ENCODE peak calls at places on chromosome 7, in ten cellular contexts. O is spleen, W is uterus, T is suprapubic skin, K is stromal cell of bone marrow, V is brain microvascular endothelial cell, I is hypothalamus, C is choroid plexus epithelial cell, J is adipocyte, P is left colon. N is an unnamed sample.

GRCh38 chr7:100826546-100827329 is 585 bp downstream of the EPHB4 start:
- DNase-seq in O (no peak), W (peak; percentile 51), T (no peak), K (no peak), V (peak; percentile 7), I (no peak), C (no peak), J (peak; percentile 53), P (no peak), N (peak; percentile 38)

GRCh38 chr7:143177374-143178119 is 5.7 kb upstream of the TAS2R39 start:
- DNase-seq in O (no peak), W (no peak), T (no peak), K (no peak), V (no peak), I (no peak), C (no peak), J (no peak), P (no peak), N (no peak)

GRCh38 chr7:81499262-81500116 is 270.4 kb downstream of the HGF start:
- DNase-seq in O (no peak), W (peak; percentile 52), T (no peak), K (peak; percentile 79), V (peak; percentile 72), I (no peak), C (peak; percentile 93), J (peak; percentile 89), P (no peak), N (peak; percentile 52)

GRCh38 chr7:89623018-89623672 is 531.1 kb upstream of the STEAP1 start:
- DNase-seq in O (no peak), W (no peak), T (no peak), K (peak; percentile 6), V (peak; percentile 6), I (no peak), C (peak; percentile 65), J (peak; percentile 64), P (no peak), N (peak; percentile 35)

GRCh38 chr7:104089622-104090021 is 100.2 kb upstream of the RELN start:
- DNase-seq in O (no peak), W (no peak), T (no peak), K (no peak), V (no peak), I (no peak), C (no peak), J (no peak), P (no peak), N (no peak)

GRCh38 chr7:7707756-7708310 is 10.6 kb downstream of the RPA3 start:
- DNase-seq in O (no peak), W (no peak), T (no peak), K (no peak), V (peak; percentile 50), I (no peak), C (peak; percentile 71), J (peak; percentile 51), P (no peak), N (peak; percentile 8)

GRCh38 chr7:19117081-19117869 is at the start of gene TWIST1:
- DNase-seq in O (peak; percentile 72), W (peak; percentile 76), T (peak; percentile 91), K (peak; percentile 89), V (peak; percentile 86), I (no peak), C (peak; percentile 99), J (peak; percentile 99), P (no peak), N (peak; percentile 32)

GRCh38 chr7:91212592-91212991 is 51.6 kb upstream of the FZD1 start:
- DNase-seq in O (no peak), W (no peak), T (no peak), K (peak; percentile 42), V (peak; percentile 33), I (no peak), C (peak; percentile 25), J (no peak), P (no peak), N (no peak)

GRCh38 chr7:128705891-128706333 is 33.2 kb upstream of the CALU start:
- DNase-seq in O (no peak), W (no peak), T (no peak), K (no peak), V (no peak), I (no peak), C (no peak), J (peak; percentile 19), P (no peak), N (no peak)

GRCh38 chr7:151275813-151276577 is 27.5 kb upstream of the SMARCD3 start:
- DNase-seq in O (no peak), W (no peak), T (no peak), K (no peak), V (no peak), I (no peak), C (no peak), J (no peak), P (no peak), N (no peak)

GRCh38 chr7:30027065-30027456 is 559 bp upstream of the FKBP14 start:
- DNase-seq in O (no peak), W (no peak), T (no peak), K (no peak), V (peak; percentile 43), I (no peak), C (peak; percentile 67), J (peak; percentile 61), P (no peak), N (peak; percentile 77)

GRCh38 chr7:155556725-155557124 is 10.4 kb upstream of the CNPY1 start:
- DNase-seq in O (no peak), W (no peak), T (no peak), K (no peak), V (no peak), I (no peak), C (no peak), J (no peak), P (no peak), N (no peak)

GRCh38 chr7:92598310-92598981 is 8.3 kb upstream of the FAM133B start:
- DNase-seq in O (no peak), W (no peak), T (no peak), K (no peak), V (no peak), I (no peak), C (no peak), J (no peak), P (no peak), N (no peak)

GRCh38 chr7:33258561-33258960 is 129.2 kb downstream of the BBS9 start:
- DNase-seq in O (no peak), W (no peak), T (no peak), K (no peak), V (peak; percentile 8), I (no peak), C (peak; percentile 47), J (peak; percentile 57), P (no peak), N (no peak)

GRCh38 chr7:89761173-89761572 is 393.1 kb upstream of the STEAP1 start:
- DNase-seq in O (peak; percentile 52), W (no peak), T (peak; percentile 68), K (no peak), V (no peak), I (no peak), C (no peak), J (no peak), P (no peak), N (no peak)

GRCh38 chr7:96118449-96119001 is 203.4 kb downstream of the SLC25A13 start:
- DNase-seq in O (no peak), W (no peak), T (no peak), K (no peak), V (no peak), I (no peak), C (peak; percentile 30), J (no peak), P (no peak), N (no peak)

GRCh38 chr7:66013938-66014337 is 31.9 kb upstream of the GUSB start:
- DNase-seq in O (no peak), W (peak; percentile 17), T (no peak), K (peak; percentile 44), V (peak; percentile 56), I (peak; percentile 1), C (peak; percentile 85), J (peak; percentile 56), P (peak; percentile 46), N (peak; percentile 26)

N was measured in mammary epithelial cell.